ENCODE peak calls at places on chromosomes 7 and 10, in four cellular contexts. U is SK-MEL-5, Y is NCI-H1105 treated with DMSO at 0.1 percent for 48 hours, O is NCI-H1092 treated with DMSO at 0.1 percent for 48 hours. J is an unnamed sample.
A peak's percentile ranks its signal among the peaks of the same experiment; 100 is the strongest.

GRCh38 chr7:30285531-30286284 is 1.3 kb downstream of the ZNRF2 start:
- DNase-seq in U (peak; percentile 60), Y (peak; percentile 42), O (peak; percentile 36), J (peak; percentile 66)

GRCh38 chr7:17696422-17696821 is 243.9 kb downstream of the SNX13 start:
- DNase-seq in U (peak; percentile 100), Y (no peak), O (no peak), J (peak; percentile 17)

GRCh38 chr10:43355749-43356371 is 15.6 kb upstream of the FXYD4 start:
- DNase-seq in U (peak; percentile 42), Y (no peak), O (no peak), J (peak; percentile 16)

GRCh38 chr10:74746813-74747212 is 79.6 kb upstream of the KAT6B start:
- DNase-seq in U (no peak), Y (no peak), O (no peak), J (no peak)

GRCh38 chr7:151491859-151492258 is 27.8 kb downstream of the RHEB start:
- DNase-seq in U (no peak), Y (no peak), O (no peak), J (no peak)

GRCh38 chr10:96951954-96952353 is 119.9 kb downstream of the LCOR start:
- DNase-seq in U (no peak), Y (no peak), O (no peak), J (no peak)

GRCh38 chr10:47079177-47079580 is 168.0 kb downstream of the PTPN20 start:
- DNase-seq in U (no peak), Y (no peak), O (no peak), J (no peak)

GRCh38 chr10:21278491-21279216 is 246.8 kb downstream of the SKIDA1 start:
- DNase-seq in U (peak; percentile 90), Y (peak; percentile 43), O (peak; percentile 62), J (peak; percentile 67)

GRCh38 chr7:93011351-93012294 is 106.2 kb downstream of the SAMD9 start:
- DNase-seq in U (no peak), Y (no peak), O (no peak), J (no peak)

GRCh38 chr7:33669251-33669670 is 236.1 kb upstream of the BMPER start:
- DNase-seq in U (peak; percentile 19), Y (peak; percentile 54), O (peak; percentile 57), J (no peak)

GRCh38 chr7:157469181-157470016 is 132.6 kb downstream of the DNAJB6 start:
- DNase-seq in U (no peak), Y (no peak), O (no peak), J (no peak)

GRCh38 chr7:21299766-21300165 is 128.1 kb upstream of the SP4 start:
- DNase-seq in U (no peak), Y (no peak), O (no peak), J (no peak)

GRCh38 chr10:47340613-47341170 is 7.5 kb upstream of the RBP3 start:
- DNase-seq in U (peak; percentile 63), Y (peak; percentile 5), O (peak; percentile 17), J (no peak)

J was measured in pons.